ENCODE peak calls at places on chromosomes 4 and X, in four cellular contexts. M is brain microvascular endothelial cell; Q is stimulated activated effector memory CD8-positive, alpha-beta T cell treated with anti-CD3 and anti-CD28 coated beads, Interleukin-12 subunit alpha, Interleukin-12 subunit beta, amount 100 ng/mL, for 72 hours; R is NCI-H1105. J is an unnamed sample.

GRCh38 chrX:151227637-151228036 is 51.3 kb downstream of the GPR50 start:
- DNase-seq in M (no peak), Q (no peak), R (no peak), J (no peak)

GRCh38 chr4:145061325-145061920 is 36.6 kb downstream of the ANAPC10 start:
- DNase-seq in M (no peak), Q (no peak), R (peak), J (no peak)

GRCh38 chr4:158856852-158857251 is 88.0 kb downstream of the FNIP2 start:
- DNase-seq in M (no peak), Q (no peak), R (peak), J (no peak)

GRCh38 chr4:154086247-154086646 is 297.4 kb upstream of the SFRP2 start:
- DNase-seq in M (peak), Q (no peak), R (no peak), J (no peak)

GRCh38 chr4:42152507-42153504 is at the start of gene BEND4:
- DNase-seq in M (no peak), Q (no peak), R (no peak), J (no peak)

GRCh38 chrX:7346021-7346420 is 198.1 kb upstream of the PUDP start:
- DNase-seq in M (no peak), Q (no peak), R (no peak), J (no peak)

GRCh38 chrX:119871599-119872395 is at the start of the genes NDUFA1 and RNF113A:
- DNase-seq in M (peak), Q (peak), R (peak), J (peak)

GRCh38 chrX:54921427-54922021 is 900 bp downstream of the TRO start:
- DNase-seq in M (peak), Q (peak), R (peak), J (peak)

GRCh38 chr4:122541996-122542395 is 78.9 kb downstream of the IL21 start:
- DNase-seq in M (no peak), Q (peak), R (no peak), J (no peak)

GRCh38 chr4:90025248-90025647 is 101.9 kb upstream of the CCSER1 start:
- DNase-seq in M (no peak), Q (no peak), R (no peak), J (no peak)

GRCh38 chr4:15870079-15870478 is 68.5 kb downstream of the FGFBP1 start:
- DNase-seq in M (no peak), Q (no peak), R (no peak), J (no peak)

GRCh38 chrX:67636532-67636931 is 92.7 kb downstream of the AR start:
- DNase-seq in M (peak), Q (no peak), R (no peak), J (no peak)

GRCh38 chr4:88696620-88697019 is 1.0 kb downstream of the NAP1L5 start:
- DNase-seq in M (no peak), Q (no peak), R (no peak), J (no peak)

GRCh38 chrX:46433892-46434291 is 111.3 kb downstream of the ZNF674 start:
- DNase-seq in M (peak), Q (no peak), R (no peak), J (no peak)

GRCh38 chrX:103356023-103356798 is at the start of gene TCEAL9:
- DNase-seq in M (peak), Q (no peak), R (peak), J (no peak)

GRCh38 chr4:52377563-52377962 is 281.5 kb downstream of the USP46 start:
- DNase-seq in M (no peak), Q (no peak), R (no peak), J (no peak)

GRCh38 chrX:129145898-129146297 is 377.4 kb downstream of the SMARCA1 start:
- DNase-seq in M (no peak), Q (no peak), R (no peak), J (no peak)